ENCODE peak calls at places on chromosomes 7 and 10, in eight cellular contexts. One of them, this sample, is unnamed.

GRCh38 chr7:99359465-99360154 is 14.9 kb upstream of the ARPC1B start:
- DNase-seq in astrocyte of the spinal cord: no peak
- DNase-seq in mucosa of gallbladder: no peak
- DNase-seq in naive thymus-derived CD4-positive, alpha-beta T cell: no peak
- DNase-seq in NCI-H2171 treated with DMSO at 0.1 percent for 48 hours: no peak
- DNase-seq in upper lobe of right lung: no peak
- DNase-seq in Karpas-422: no peak
- DNase-seq in NCI-H1092: no peak
- DNase-seq in this sample: no peak

GRCh38 chr10:3779146-3779707 is 5.8 kb downstream of the KLF6 start:
- DNase-seq in astrocyte of the spinal cord: no peak
- DNase-seq in mucosa of gallbladder: no peak
- DNase-seq in naive thymus-derived CD4-positive, alpha-beta T cell: no peak
- DNase-seq in NCI-H2171 treated with DMSO at 0.1 percent for 48 hours: no peak
- DNase-seq in upper lobe of right lung: no peak
- DNase-seq in Karpas-422: no peak
- DNase-seq in NCI-H1092: no peak
- DNase-seq in this sample: no peak

GRCh38 chr7:46391215-46391614 is 470.1 kb upstream of the IGFBP3 start:
- DNase-seq in astrocyte of the spinal cord: peak
- DNase-seq in mucosa of gallbladder: no peak
- DNase-seq in naive thymus-derived CD4-positive, alpha-beta T cell: no peak
- DNase-seq in NCI-H2171 treated with DMSO at 0.1 percent for 48 hours: no peak
- DNase-seq in upper lobe of right lung: no peak
- DNase-seq in Karpas-422: no peak
- DNase-seq in NCI-H1092: no peak
- DNase-seq in this sample: no peak

GRCh38 chr7:40223451-40224112 is 88.8 kb downstream of the SUGCT start:
- DNase-seq in astrocyte of the spinal cord: peak
- DNase-seq in mucosa of gallbladder: no peak
- DNase-seq in naive thymus-derived CD4-positive, alpha-beta T cell: no peak
- DNase-seq in NCI-H2171 treated with DMSO at 0.1 percent for 48 hours: no peak
- DNase-seq in upper lobe of right lung: no peak
- DNase-seq in Karpas-422: no peak
- DNase-seq in NCI-H1092: no peak
- DNase-seq in this sample: no peak

GRCh38 chr7:141674702-141675101 is 27.3 kb downstream of the DENND11 start:
- DNase-seq in astrocyte of the spinal cord: peak
- DNase-seq in mucosa of gallbladder: no peak
- DNase-seq in naive thymus-derived CD4-positive, alpha-beta T cell: no peak
- DNase-seq in NCI-H2171 treated with DMSO at 0.1 percent for 48 hours: no peak
- DNase-seq in upper lobe of right lung: no peak
- DNase-seq in Karpas-422: peak
- DNase-seq in NCI-H1092: no peak
- DNase-seq in this sample: no peak

GRCh38 chr10:119849031-119849789 is 23.4 kb downstream of the MCMBP start:
- DNase-seq in astrocyte of the spinal cord: peak
- DNase-seq in mucosa of gallbladder: no peak
- DNase-seq in naive thymus-derived CD4-positive, alpha-beta T cell: no peak
- DNase-seq in NCI-H2171 treated with DMSO at 0.1 percent for 48 hours: no peak
- DNase-seq in upper lobe of right lung: no peak
- DNase-seq in Karpas-422: no peak
- DNase-seq in NCI-H1092: no peak
- DNase-seq in this sample: no peak

GRCh38 chr10:77297370-77297692 is 340.3 kb downstream of the KCNMA1 start:
- DNase-seq in astrocyte of the spinal cord: peak
- DNase-seq in mucosa of gallbladder: no peak
- DNase-seq in naive thymus-derived CD4-positive, alpha-beta T cell: no peak
- DNase-seq in NCI-H2171 treated with DMSO at 0.1 percent for 48 hours: no peak
- DNase-seq in upper lobe of right lung: no peak
- DNase-seq in Karpas-422: no peak
- DNase-seq in NCI-H1092: no peak
- DNase-seq in this sample: no peak

GRCh38 chr10:58335306-58336005 is 650 bp downstream of the UBE2D1 start:
- DNase-seq in astrocyte of the spinal cord: peak
- DNase-seq in mucosa of gallbladder: no peak
- DNase-seq in naive thymus-derived CD4-positive, alpha-beta T cell: peak
- DNase-seq in NCI-H2171 treated with DMSO at 0.1 percent for 48 hours: no peak
- DNase-seq in upper lobe of right lung: peak
- DNase-seq in Karpas-422: peak
- DNase-seq in NCI-H1092: no peak
- DNase-seq in this sample: no peak

GRCh38 chr7:29345590-29345989 is 151.0 kb downstream of the CHN2 start:
- DNase-seq in astrocyte of the spinal cord: peak
- DNase-seq in mucosa of gallbladder: peak
- DNase-seq in naive thymus-derived CD4-positive, alpha-beta T cell: no peak
- DNase-seq in NCI-H2171 treated with DMSO at 0.1 percent for 48 hours: no peak
- DNase-seq in upper lobe of right lung: peak
- DNase-seq in Karpas-422: peak
- DNase-seq in NCI-H1092: peak
- DNase-seq in this sample: no peak

GRCh38 chr10:72243822-72244437 is 27.9 kb upstream of the ASCC1 start:
- DNase-seq in astrocyte of the spinal cord: peak
- DNase-seq in mucosa of gallbladder: peak
- DNase-seq in naive thymus-derived CD4-positive, alpha-beta T cell: no peak
- DNase-seq in NCI-H2171 treated with DMSO at 0.1 percent for 48 hours: peak
- DNase-seq in upper lobe of right lung: no peak
- DNase-seq in Karpas-422: no peak
- DNase-seq in NCI-H1092: no peak
- DNase-seq in this sample: no peak

GRCh38 chr10:86969421-86970041 is 1.2 kb downstream of the ADIRF start:
- DNase-seq in astrocyte of the spinal cord: peak
- DNase-seq in mucosa of gallbladder: no peak
- DNase-seq in naive thymus-derived CD4-positive, alpha-beta T cell: no peak
- DNase-seq in NCI-H2171 treated with DMSO at 0.1 percent for 48 hours: peak
- DNase-seq in upper lobe of right lung: no peak
- DNase-seq in Karpas-422: no peak
- DNase-seq in NCI-H1092: no peak
- DNase-seq in this sample: peak

GRCh38 chr7:66142996-66143395 is 28.3 kb downstream of the CRCP start:
- DNase-seq in astrocyte of the spinal cord: no peak
- DNase-seq in mucosa of gallbladder: no peak
- DNase-seq in naive thymus-derived CD4-positive, alpha-beta T cell: no peak
- DNase-seq in NCI-H2171 treated with DMSO at 0.1 percent for 48 hours: peak
- DNase-seq in upper lobe of right lung: no peak
- DNase-seq in Karpas-422: no peak
- DNase-seq in NCI-H1092: no peak
- DNase-seq in this sample: no peak

GRCh38 chr7:83594076-83594475 is 54.9 kb downstream of the SEMA3E start:
- DNase-seq in astrocyte of the spinal cord: no peak
- DNase-seq in mucosa of gallbladder: no peak
- DNase-seq in naive thymus-derived CD4-positive, alpha-beta T cell: no peak
- DNase-seq in NCI-H2171 treated with DMSO at 0.1 percent for 48 hours: peak
- DNase-seq in upper lobe of right lung: no peak
- DNase-seq in Karpas-422: no peak
- DNase-seq in NCI-H1092: peak
- DNase-seq in this sample: no peak

GRCh38 chr7:2609001-2609411 is 22.8 kb upstream of the TTYH3 start:
- DNase-seq in astrocyte of the spinal cord: peak
- DNase-seq in mucosa of gallbladder: no peak
- DNase-seq in naive thymus-derived CD4-positive, alpha-beta T cell: peak
- DNase-seq in NCI-H2171 treated with DMSO at 0.1 percent for 48 hours: no peak
- DNase-seq in upper lobe of right lung: no peak
- DNase-seq in Karpas-422: no peak
- DNase-seq in NCI-H1092: no peak
- DNase-seq in this sample: peak

GRCh38 chr7:47882635-47883034 is 65.6 kb downstream of the PKD1L1 start:
- DNase-seq in astrocyte of the spinal cord: no peak
- DNase-seq in mucosa of gallbladder: no peak
- DNase-seq in naive thymus-derived CD4-positive, alpha-beta T cell: no peak
- DNase-seq in NCI-H2171 treated with DMSO at 0.1 percent for 48 hours: no peak
- DNase-seq in upper lobe of right lung: no peak
- DNase-seq in Karpas-422: no peak
- DNase-seq in NCI-H1092: no peak
- DNase-seq in this sample: no peak

GRCh38 chr10:10903620-10904019 is 114.1 kb upstream of the CELF2 start:
- DNase-seq in astrocyte of the spinal cord: no peak
- DNase-seq in mucosa of gallbladder: no peak
- DNase-seq in naive thymus-derived CD4-positive, alpha-beta T cell: no peak
- DNase-seq in NCI-H2171 treated with DMSO at 0.1 percent for 48 hours: no peak
- DNase-seq in upper lobe of right lung: no peak
- DNase-seq in Karpas-422: no peak
- DNase-seq in NCI-H1092: no peak
- DNase-seq in this sample: no peak

GRCh38 chr10:86803156-86803555 is 46.7 kb downstream of the BMPR1A start:
- DNase-seq in astrocyte of the spinal cord: peak
- DNase-seq in mucosa of gallbladder: no peak
- DNase-seq in naive thymus-derived CD4-positive, alpha-beta T cell: no peak
- DNase-seq in NCI-H2171 treated with DMSO at 0.1 percent for 48 hours: no peak
- DNase-seq in upper lobe of right lung: no peak
- DNase-seq in Karpas-422: no peak
- DNase-seq in NCI-H1092: no peak
- DNase-seq in this sample: no peak

GRCh38 chr10:1467450-1467849 is 269.9 kb downstream of the ADARB2 start:
- DNase-seq in astrocyte of the spinal cord: no peak
- DNase-seq in mucosa of gallbladder: no peak
- DNase-seq in naive thymus-derived CD4-positive, alpha-beta T cell: no peak
- DNase-seq in NCI-H2171 treated with DMSO at 0.1 percent for 48 hours: no peak
- DNase-seq in upper lobe of right lung: no peak
- DNase-seq in Karpas-422: no peak
- DNase-seq in NCI-H1092: peak
- DNase-seq in this sample: no peak

GRCh38 chr7:100626530-100627237 is 14.3 kb downstream of the MOSPD3 start:
- DNase-seq in astrocyte of the spinal cord: peak
- DNase-seq in mucosa of gallbladder: peak
- DNase-seq in naive thymus-derived CD4-positive, alpha-beta T cell: peak
- DNase-seq in NCI-H2171 treated with DMSO at 0.1 percent for 48 hours: no peak
- DNase-seq in upper lobe of right lung: peak
- DNase-seq in Karpas-422: peak
- DNase-seq in NCI-H1092: peak
- DNase-seq in this sample: peak

GRCh38 chr7:111990597-111990996 is 215.6 kb downstream of the DOCK4 start:
- DNase-seq in astrocyte of the spinal cord: no peak
- DNase-seq in mucosa of gallbladder: no peak
- DNase-seq in naive thymus-derived CD4-positive, alpha-beta T cell: no peak
- DNase-seq in NCI-H2171 treated with DMSO at 0.1 percent for 48 hours: no peak
- DNase-seq in upper lobe of right lung: no peak
- DNase-seq in Karpas-422: no peak
- DNase-seq in NCI-H1092: peak
- DNase-seq in this sample: no peak

GRCh38 chr7:151379193-151379520 is 30.7 kb downstream of the WDR86 start:
- DNase-seq in astrocyte of the spinal cord: no peak
- DNase-seq in mucosa of gallbladder: no peak
- DNase-seq in naive thymus-derived CD4-positive, alpha-beta T cell: no peak
- DNase-seq in NCI-H2171 treated with DMSO at 0.1 percent for 48 hours: no peak
- DNase-seq in upper lobe of right lung: peak
- DNase-seq in Karpas-422: no peak
- DNase-seq in NCI-H1092: no peak
- DNase-seq in this sample: peak

GRCh38 chr7:65975814-65976445 is 6.1 kb downstream of the GUSB start:
- DNase-seq in astrocyte of the spinal cord: no peak
- DNase-seq in mucosa of gallbladder: no peak
- DNase-seq in naive thymus-derived CD4-positive, alpha-beta T cell: no peak
- DNase-seq in NCI-H2171 treated with DMSO at 0.1 percent for 48 hours: no peak
- DNase-seq in upper lobe of right lung: no peak
- DNase-seq in Karpas-422: no peak
- DNase-seq in NCI-H1092: no peak
- DNase-seq in this sample: no peak